ENCODE peak calls at places on chromosomes 6 and 20, in nine cellular contexts. W is fibroblast of pulmonary artery, G is glutamatergic neuron, M is GM10248, H is breast epithelium, S is mucosa of descending colon, L is fibroblast of the aortic adventitia, E is psoas muscle, J is sigmoid colon. T is an unnamed sample.

GRCh38 chr6:128954308-128955043 is 71.5 kb downstream of the LAMA2 start:
- DNase-seq in W (no peak), G (no peak), M (no peak), H (no peak), S (no peak), L (peak; percentile 25), E (no peak), J (no peak), T (no peak)

GRCh38 chr6:31597006-31597405 is 4.2 kb upstream of the NCR3 start:
- DNase-seq in W (peak; percentile 55), G (no peak), M (no peak), H (no peak), S (no peak), L (no peak), E (no peak), J (no peak), T (no peak)

GRCh38 chr6:132734694-132735236 is 20.9 kb upstream of the VNN1 start:
- DNase-seq in W (peak; percentile 89), G (no peak), M (no peak), H (no peak), S (no peak), L (peak; percentile 25), E (no peak), J (no peak), T (no peak)

GRCh38 chr6:135014353-135014832 is 40.2 kb downstream of the HBS1L start:
- DNase-seq in W (no peak), G (no peak), M (peak; percentile 45), H (no peak), S (no peak), L (no peak), E (no peak), J (no peak), T (no peak)

GRCh38 chr6:4291453-4292403 is 156.4 kb upstream of the ECI2 start:
- DNase-seq in W (peak; percentile 39), G (no peak), M (no peak), H (no peak), S (no peak), L (peak; percentile 32), E (no peak), J (no peak), T (no peak)

GRCh38 chr6:150720774-150721233 is 121.1 kb downstream of the PLEKHG1 start:
- DNase-seq in W (peak; percentile 50), G (no peak), M (peak; percentile 67), H (no peak), S (no peak), L (peak; percentile 52), E (no peak), J (no peak), T (no peak)

GRCh38 chr6:149259753-149260152 is 57.8 kb upstream of the TAB2 start:
- DNase-seq in W (no peak), G (no peak), M (no peak), H (no peak), S (no peak), L (no peak), E (no peak), J (no peak), T (no peak)

GRCh38 chr6:38234141-38234540 is 405.6 kb downstream of the BTBD9 start:
- DNase-seq in W (no peak), G (no peak), M (no peak), H (no peak), S (no peak), L (no peak), E (no peak), J (no peak), T (no peak)

GRCh38 chr6:150142657-150143501 is at the start of gene PPP1R14C:
- DNase-seq in W (no peak), G (peak; percentile 70), M (no peak), H (no peak), S (peak; percentile 69), L (no peak), E (peak; percentile 75), J (no peak), T (peak; percentile 68)

DNA sequence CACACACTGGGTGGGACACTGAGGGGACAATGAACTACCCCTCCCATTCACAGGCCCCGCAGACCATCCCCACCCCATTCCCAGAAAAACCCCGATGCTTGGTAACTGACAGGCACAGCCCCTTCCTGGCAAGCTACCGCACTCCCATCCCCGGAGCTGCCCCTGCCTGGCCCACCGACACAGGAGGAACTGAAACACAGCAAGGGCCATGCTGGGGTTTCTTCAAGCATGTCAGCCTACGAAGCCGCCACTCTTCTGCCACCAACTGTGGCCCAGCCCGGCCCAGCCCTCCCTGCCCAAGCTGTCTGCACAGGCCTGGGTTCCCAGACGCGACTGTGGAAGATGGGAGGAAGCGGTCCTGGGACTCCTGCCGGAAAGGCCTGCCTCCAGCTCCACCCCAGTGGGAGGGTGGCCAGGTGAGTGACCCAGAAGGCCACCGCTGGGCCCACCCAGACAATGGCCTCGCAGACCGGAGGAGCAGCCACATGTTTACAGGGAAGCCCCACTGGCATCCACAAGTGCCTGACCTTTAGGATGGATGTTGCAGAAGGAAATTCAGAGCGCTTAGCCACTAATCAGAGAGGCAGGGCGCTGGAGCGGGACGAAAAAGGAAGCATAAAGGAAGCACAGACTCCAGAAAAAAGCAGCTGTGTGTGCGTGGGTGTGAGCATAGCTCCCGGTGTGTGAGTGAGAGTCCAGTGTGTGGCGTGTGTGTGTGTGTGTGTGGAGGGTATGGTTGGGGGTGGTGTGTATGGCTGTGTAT is 91.5 kb downstream of the PRND start:
- DNase-seq in W (peak; percentile 17), G (no peak), M (peak; percentile 80), H (no peak), S (peak; percentile 24), L (no peak), E (no peak), J (peak; percentile 68), T (no peak)
- TF ChIP-seq CTCF in W (no peak), G (no peak), M (no peak), H (no peak), S (no peak), L (no peak), E (no peak), J (no peak), T (no peak)

DNA sequence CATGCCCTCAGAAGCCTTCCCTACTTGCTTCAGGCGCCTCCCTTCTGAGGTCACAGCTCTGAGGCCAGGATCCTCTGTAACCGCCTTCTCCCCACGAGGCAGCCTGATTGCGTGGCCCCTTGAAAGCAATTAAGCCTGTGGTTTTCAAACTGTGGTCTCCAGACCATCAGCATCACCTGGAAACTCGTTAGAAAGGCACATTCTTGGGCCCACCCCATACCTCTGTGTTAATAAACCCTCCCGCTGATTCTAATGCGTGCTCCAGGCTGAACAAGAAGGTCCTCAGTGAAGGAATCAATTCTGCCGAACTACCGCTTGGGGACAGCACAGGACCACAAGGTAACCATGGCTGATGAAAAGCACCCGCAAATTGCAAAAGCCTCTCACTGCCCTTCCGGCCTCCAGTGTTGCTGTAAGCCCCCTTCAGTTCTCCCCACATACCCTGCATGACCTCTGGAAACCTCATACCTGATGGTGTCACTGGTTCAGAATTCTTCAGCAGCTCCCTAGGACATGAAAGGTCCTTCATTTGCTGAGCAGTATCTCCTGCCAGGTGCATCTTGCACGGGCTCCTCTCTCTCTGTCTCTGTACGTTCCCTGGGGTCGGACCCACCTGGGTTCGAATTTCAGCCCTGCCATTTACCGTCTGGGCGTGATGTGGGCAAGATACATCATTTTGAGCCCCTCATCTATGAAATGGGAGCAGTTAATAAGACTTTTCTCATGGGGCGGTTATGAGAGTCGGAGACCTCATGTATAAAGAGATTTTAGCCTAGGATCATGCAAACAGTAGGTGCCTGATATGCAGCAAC is 93.3 kb upstream of the RNF24 start:
- DNase-seq in W (peak; percentile 93), G (peak; percentile 64), M (peak; percentile 81), H (peak; percentile 57), S (peak; percentile 55), L (peak; percentile 94), E (peak; percentile 68), J (peak; percentile 79), T (peak; percentile 86)
- TF ChIP-seq CTCF in W (peak; percentile 100), G (peak; percentile 63), M (peak; percentile 95), H (peak; percentile 95), S (peak; percentile 83), L (peak; percentile 99), E (peak; percentile 95), J (peak; percentile 96), T (peak; percentile 98)

GRCh38 chr6:145699462-145699861 is 35.9 kb downstream of the EPM2A start:
- DNase-seq in W (peak; percentile 84), G (no peak), M (no peak), H (no peak), S (no peak), L (peak; percentile 68), E (no peak), J (no peak), T (no peak)

GRCh38 chr6:145705561-145705960 is 29.8 kb downstream of the EPM2A start:
- DNase-seq in W (peak; percentile 92), G (no peak), M (no peak), H (no peak), S (no peak), L (peak; percentile 72), E (no peak), J (no peak), T (no peak)

GRCh38 chr6:145707397-145707796 is 27.9 kb downstream of the EPM2A start:
- DNase-seq in W (no peak), G (no peak), M (no peak), H (no peak), S (no peak), L (no peak), E (no peak), J (no peak), T (no peak)

DNA sequence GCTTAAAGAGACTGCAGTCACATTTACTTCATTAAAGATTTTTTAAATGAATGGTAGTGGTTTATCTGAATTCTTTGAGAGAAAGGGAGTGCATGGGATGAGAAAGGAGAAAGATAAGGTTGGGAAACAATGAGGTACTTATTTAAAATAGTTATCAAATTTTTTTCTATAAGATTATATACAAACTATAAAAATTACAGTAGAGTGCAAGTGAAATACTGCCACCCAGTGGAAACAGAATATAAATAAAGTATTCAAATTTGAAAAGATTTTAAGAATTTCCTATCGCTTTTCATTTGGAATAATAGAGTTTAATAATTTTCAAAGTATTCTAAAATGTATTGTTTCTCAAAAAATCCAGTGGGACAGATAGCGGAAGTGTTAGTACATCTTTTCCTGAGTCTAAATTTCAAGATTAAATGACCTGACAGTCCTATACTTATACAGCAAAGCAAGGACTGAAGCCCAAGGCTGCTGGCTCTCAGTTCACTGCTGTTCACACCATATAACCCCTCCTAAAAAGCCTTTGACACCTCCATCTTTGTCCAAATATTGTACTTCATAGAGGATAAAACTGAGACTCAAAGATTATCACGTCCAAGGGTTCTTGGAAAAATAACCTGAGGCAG is 31.1 kb downstream of the EPM2A start:
- DNase-seq in W (peak; percentile 59), G (no peak), M (no peak), H (no peak), S (no peak), L (peak; percentile 55), E (no peak), J (no peak), T (no peak)
- TF ChIP-seq CTCF in W (peak; percentile 33), G (peak; percentile 70), M (peak; percentile 12), H (no peak), S (no peak), L (peak; percentile 47), E (peak; percentile 57), J (peak; percentile 10), T (peak; percentile 71)

DNA sequence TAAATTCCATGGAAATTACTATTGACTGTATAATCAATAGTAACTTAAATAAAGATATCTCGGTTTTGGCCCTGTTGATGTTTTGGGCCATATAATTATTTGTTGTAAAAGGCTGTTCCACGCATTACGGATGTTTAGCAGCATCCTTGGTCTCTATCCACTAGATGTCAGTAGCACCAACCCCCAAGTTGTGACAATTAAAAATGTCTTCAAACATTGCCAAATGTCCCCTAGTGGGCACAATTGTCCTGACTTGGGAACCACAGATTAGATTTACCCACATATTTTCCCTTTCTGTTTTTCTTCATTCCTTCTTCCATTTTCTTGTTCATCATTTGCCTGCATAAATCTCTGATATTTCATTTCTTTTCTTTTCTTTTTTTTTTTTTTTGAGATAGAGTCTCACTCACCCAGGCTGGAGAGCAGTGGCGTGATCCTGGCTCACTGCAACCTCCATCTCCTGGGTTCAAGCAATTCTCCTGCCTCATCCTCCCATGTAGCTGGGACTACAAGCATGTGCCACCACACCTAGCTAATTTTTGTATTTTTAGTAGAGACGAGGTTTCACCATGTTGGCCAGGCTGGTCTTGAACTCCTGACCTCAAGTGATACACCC is 13.6 kb upstream of the WFDC8 start:
- DNase-seq in W (peak; percentile 47), G (no peak), M (peak; percentile 27), H (no peak), S (peak; percentile 51), L (peak; percentile 10), E (no peak), J (no peak), T (peak; percentile 31)
- TF ChIP-seq CTCF in W (peak; percentile 58), G (peak; percentile 59), M (peak; percentile 51), H (peak; percentile 38), S (peak; percentile 63), L (peak; percentile 53), E (peak; percentile 9), J (no peak), T (peak; percentile 92)

T was measured in H9.